ENCODE peak calls at places on chromosomes 4 and X, in four cellular contexts. X, F, B and N are unnamed samples.

GRCh38 chr4:88999392-88999791 is 57.6 kb downstream of the FAM13A start:
- DNase-seq in X (no peak), F (no peak), B (no peak), N (no peak)

GRCh38 chrX:134144231-134144630 is 92.8 kb upstream of the CCDC160 start:
- DNase-seq in X (peak), F (peak), B (peak), N (peak)

GRCh38 chr4:26751838-26752237 is 108.8 kb upstream of the STIM2 start:
- DNase-seq in X (no peak), F (no peak), B (no peak), N (no peak)

GRCh38 chr4:17327587-17327986 is 184.3 kb downstream of the QDPR start:
- DNase-seq in X (no peak), F (no peak), B (no peak), N (no peak)

GRCh38 chr4:113446019-113446418 is 315.5 kb downstream of the CAMK2D start:
- DNase-seq in X (peak), F (no peak), B (peak), N (peak)

GRCh38 chr4:180028682-180029081 is 2214.5 kb upstream of the TENM3 start:
- DNase-seq in X (peak), F (no peak), B (peak), N (no peak)

GRCh38 chr4:126242679-126243390 is 928.1 kb downstream of the FAT4 start:
- DNase-seq in X (no peak), F (no peak), B (no peak), N (peak)

GRCh38 chr4:47274931-47275330 is 188.6 kb downstream of the COMMD8 start:
- DNase-seq in X (no peak), F (no peak), B (peak), N (no peak)

GRCh38 chr4:6943012-6943869 is 33.6 kb downstream of the TBC1D14 start:
- DNase-seq in X (no peak), F (no peak), B (no peak), N (no peak)

GRCh38 chr4:78613522-78614311 is 62.1 kb downstream of the ANXA3 start:
- DNase-seq in X (no peak), F (peak), B (no peak), N (no peak)

GRCh38 chr4:109803924-109804571 is 2.2 kb upstream of the CFI start:
- DNase-seq in X (peak), F (peak), B (peak), N (peak)

GRCh38 chrX:13778916-13779315 is 38.0 kb downstream of the GPM6B start:
- DNase-seq in X (no peak), F (no peak), B (no peak), N (peak)

GRCh38 chrX:53184836-53185235 is 40.2 kb downstream of the KDM5C start:
- DNase-seq in X (no peak), F (no peak), B (no peak), N (no peak)

GRCh38 chr4:119271361-119272085 is 50.4 kb downstream of the FABP2 start:
- DNase-seq in X (no peak), F (no peak), B (no peak), N (peak)

GRCh38 chr4:188714907-188715306 is 575.7 kb downstream of the TRIML1 start:
- DNase-seq in X (no peak), F (no peak), B (no peak), N (no peak)

GRCh38 chr4:168484626-168485025 is 4.3 kb upstream of the DDX60L start:
- DNase-seq in X (no peak), F (no peak), B (no peak), N (peak)

GRCh38 chr4:155854597-155855226 is 11.4 kb downstream of the ASIC5 start:
- DNase-seq in X (peak), F (no peak), B (no peak), N (no peak)

GRCh38 chr4:55386073-55386472 is 9.7 kb upstream of the TMEM165 start:
- DNase-seq in X (no peak), F (peak), B (peak), N (peak)

GRCh38 chr4:159777689-159778088 is 674.8 kb downstream of the RAPGEF2 start:
- DNase-seq in X (no peak), F (no peak), B (no peak), N (no peak)

GRCh38 chr4:71107732-71108131 is 114.3 kb downstream of the DCK start:
- DNase-seq in X (no peak), F (no peak), B (no peak), N (no peak)

GRCh38 chr4:14035076-14035475 is 407.6 kb upstream of the BOD1L1 start:
- DNase-seq in X (no peak), F (no peak), B (no peak), N (no peak)

GRCh38 chr4:55297346-55297745 is 48.7 kb upstream of the SRD5A3 start:
- DNase-seq in X (peak), F (peak), B (peak), N (no peak)

GRCh38 chrX:51336584-51336983 is 4.0 kb downstream of the NUDT10 start:
- DNase-seq in X (peak), F (peak), B (peak), N (peak)

GRCh38 chrX:130002541-130002940 is 20.1 kb downstream of the BCORL1 start:
- DNase-seq in X (no peak), F (no peak), B (no peak), N (no peak)

GRCh38 chrX:13669246-13669689 is 16.3 kb downstream of the TCEANC start:
- DNase-seq in X (peak), F (peak), B (peak), N (peak)

GRCh38 chrX:130171446-130172126 is at the start of gene RAB33A:
- DNase-seq in X (no peak), F (no peak), B (no peak), N (no peak)

GRCh38 chr4:107603430-107603829 is 116.6 kb downstream of the PAPSS1 start:
- DNase-seq in X (no peak), F (no peak), B (no peak), N (no peak)

GRCh38 chr4:33911951-33912350 is 2332.4 kb downstream of the ARAP2 start:
- DNase-seq in X (no peak), F (no peak), B (no peak), N (no peak)
- TF ChIP-seq JUN in X (no peak), F (no peak), B (no peak), N (no peak)

GRCh38 chrX:1535241-1536041 is 1.5 kb downstream of the P2RY8 start:
- DNase-seq in X (no peak), F (no peak), B (no peak), N (no peak)

GRCh38 chrX:1536712-1537030 is 314 bp downstream of the P2RY8 start:
- DNase-seq in X (no peak), F (no peak), B (no peak), N (no peak)

GRCh38 chrX:1534321-1535168 is 2.4 kb downstream of the P2RY8 start:
- DNase-seq in X (no peak), F (no peak), B (no peak), N (no peak)

GRCh38 chrX:1533083-1533482 is 3.9 kb downstream of the P2RY8 start:
- DNase-seq in X (no peak), F (no peak), B (no peak), N (no peak)

DNA sequence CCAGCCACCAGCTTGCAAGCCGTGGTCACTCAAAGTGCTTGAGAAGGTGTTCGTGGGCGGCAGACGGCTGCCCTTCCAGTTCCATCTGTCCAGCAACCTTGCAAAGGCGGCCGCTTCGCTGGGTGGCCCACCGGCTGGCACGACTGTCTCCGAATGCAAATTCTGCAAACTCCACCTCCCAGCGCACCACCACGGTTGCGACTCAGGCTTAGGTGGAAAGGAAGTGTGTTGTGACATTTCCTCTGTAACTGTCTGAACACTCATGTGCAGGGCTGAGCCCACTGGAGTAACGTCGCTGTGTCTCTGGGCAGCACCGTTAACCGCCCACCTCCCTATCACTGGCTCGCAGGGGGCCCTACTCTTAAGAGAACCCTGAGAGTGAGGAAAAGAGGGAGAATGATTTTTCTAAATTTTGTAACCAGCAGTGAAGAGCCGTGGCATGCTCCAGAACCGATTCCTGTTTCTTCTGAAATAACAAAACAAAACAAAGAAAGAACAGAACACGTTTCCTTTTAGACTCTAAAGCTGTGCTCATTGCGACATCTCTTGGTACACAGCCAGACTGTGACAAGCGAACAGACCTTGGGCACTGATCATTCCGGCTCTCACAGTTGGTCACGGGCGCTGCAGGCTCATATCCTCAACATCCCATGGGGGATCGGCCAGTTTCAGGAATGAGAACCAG is at the start of gene P2RY8:
- DNase-seq in X (peak), F (no peak), B (peak), N (no peak)
- TF ChIP-seq MYC in X (no peak), F (no peak), B (no peak), N (no peak)

GRCh38 chr4:86891785-86892638 is at the start of gene C4orf36:
- DNase-seq in X (peak), F (peak), B (no peak), N (peak)
- H3K27ac ChIP-seq in X (peak), F (no peak), B (no peak), N (peak)

GRCh38 chr4:137558951-137559350 is 26.7 kb upstream of the PCDH18 start:
- DNase-seq in X (no peak), F (no peak), B (no peak), N (peak)
- TF ChIP-seq JUN in X (no peak), F (no peak), B (no peak), N (no peak)

GRCh38 chr4:10085828-10086505 is 30.6 kb downstream of the WDR1 start:
- DNase-seq in X (no peak), F (no peak), B (no peak), N (no peak)
- TF ChIP-seq MYC in X (no peak), F (no peak), B (no peak), N (no peak)